ENCODE peak calls at places on chromosomes 16 and 17, in seven cellular contexts. One of them, this sample, is unnamed.

GRCh38 chr16:11079657-11080187 is 135.4 kb downstream of the CLEC16A start:
- DNase-seq in dorsolateral prefrontal cortex: no peak
- DNase-seq in left ventricle myocardium inferior: no peak
- DNase-seq in mucosa of descending colon: no peak
- DNase-seq in neural crest cell: no peak
- DNase-seq in IMR-90: peak
- DNase-seq in upper lobe of right lung: no peak
- DNase-seq in this sample: no peak

GRCh38 chr16:78939600-78939999 is 660.9 kb downstream of the MAF start:
- DNase-seq in mucosa of descending colon: no peak
- DNase-seq in left ventricle myocardium inferior: no peak
- DNase-seq in dorsolateral prefrontal cortex: no peak
- DNase-seq in upper lobe of right lung: no peak
- DNase-seq in IMR-90: no peak
- DNase-seq in neural crest cell: no peak
- DNase-seq in this sample: no peak

GRCh38 chr17:74513987-74514631 is 17.2 kb downstream of the CD300LB start:
- DNase-seq in upper lobe of right lung: no peak
- DNase-seq in dorsolateral prefrontal cortex: no peak
- DNase-seq in neural crest cell: peak
- DNase-seq in left ventricle myocardium inferior: no peak
- DNase-seq in mucosa of descending colon: no peak
- DNase-seq in IMR-90: peak
- DNase-seq in this sample: no peak

GRCh38 chr17:75010683-75011406 is 1.6 kb upstream of the MRPL58 start:
- DNase-seq in dorsolateral prefrontal cortex: peak
- DNase-seq in upper lobe of right lung: no peak
- DNase-seq in neural crest cell: no peak
- DNase-seq in mucosa of descending colon: peak
- DNase-seq in IMR-90: peak
- DNase-seq in left ventricle myocardium inferior: peak
- DNase-seq in this sample: no peak

GRCh38 chr17:74290340-74290739 is 16.3 kb downstream of the DNAI2 start:
- DNase-seq in IMR-90: no peak
- DNase-seq in mucosa of descending colon: no peak
- DNase-seq in dorsolateral prefrontal cortex: no peak
- DNase-seq in neural crest cell: no peak
- DNase-seq in left ventricle myocardium inferior: no peak
- DNase-seq in upper lobe of right lung: no peak
- DNase-seq in this sample: no peak

GRCh38 chr16:35492225-35492624 is 2032.8 kb downstream of the TP53TG3F start:
- DNase-seq in IMR-90: no peak
- DNase-seq in upper lobe of right lung: no peak
- DNase-seq in neural crest cell: no peak
- DNase-seq in dorsolateral prefrontal cortex: no peak
- DNase-seq in mucosa of descending colon: no peak
- DNase-seq in left ventricle myocardium inferior: no peak
- DNase-seq in this sample: no peak

GRCh38 chr17:45146616-45147101 is 1.6 kb upstream of the HEXIM1 start:
- DNase-seq in neural crest cell: no peak
- DNase-seq in IMR-90: peak
- DNase-seq in left ventricle myocardium inferior: no peak
- DNase-seq in upper lobe of right lung: no peak
- DNase-seq in dorsolateral prefrontal cortex: no peak
- DNase-seq in mucosa of descending colon: no peak
- DNase-seq in this sample: no peak

GRCh38 chr17:28760987-28761562 is 17.3 kb downstream of the TRAF4 start:
- DNase-seq in left ventricle myocardium inferior: peak
- DNase-seq in IMR-90: peak
- DNase-seq in upper lobe of right lung: peak
- DNase-seq in dorsolateral prefrontal cortex: peak
- DNase-seq in neural crest cell: no peak
- DNase-seq in mucosa of descending colon: peak
- DNase-seq in this sample: no peak

GRCh38 chr17:46044286-46044928 is 45.4 kb downstream of the STH start:
- DNase-seq in IMR-90: peak
- DNase-seq in neural crest cell: peak
- DNase-seq in dorsolateral prefrontal cortex: peak
- DNase-seq in mucosa of descending colon: peak
- DNase-seq in left ventricle myocardium inferior: no peak
- DNase-seq in upper lobe of right lung: no peak
- DNase-seq in this sample: peak

GRCh38 chr16:88064889-88065746 is 113.9 kb downstream of the BANP start:
- DNase-seq in IMR-90: no peak
- DNase-seq in left ventricle myocardium inferior: peak
- DNase-seq in mucosa of descending colon: no peak
- DNase-seq in neural crest cell: no peak
- DNase-seq in dorsolateral prefrontal cortex: no peak
- DNase-seq in upper lobe of right lung: no peak
- DNase-seq in this sample: no peak

GRCh38 chr17:50198026-50198669 is 3.3 kb downstream of the COL1A1 start:
- DNase-seq in neural crest cell: peak
- DNase-seq in upper lobe of right lung: no peak
- DNase-seq in left ventricle myocardium inferior: no peak
- DNase-seq in IMR-90: peak
- DNase-seq in mucosa of descending colon: peak
- DNase-seq in dorsolateral prefrontal cortex: no peak
- DNase-seq in this sample: peak

GRCh38 chr16:48204825-48205151 is 39.3 kb upstream of the LONP2 start:
- DNase-seq in neural crest cell: no peak
- DNase-seq in left ventricle myocardium inferior: no peak
- DNase-seq in upper lobe of right lung: no peak
- DNase-seq in mucosa of descending colon: no peak
- DNase-seq in dorsolateral prefrontal cortex: no peak
- DNase-seq in IMR-90: no peak
- DNase-seq in this sample: no peak

GRCh38 chr17:2776589-2777241 is 19.5 kb upstream of the RAP1GAP2 start:
- DNase-seq in dorsolateral prefrontal cortex: no peak
- DNase-seq in neural crest cell: peak
- DNase-seq in left ventricle myocardium inferior: no peak
- DNase-seq in IMR-90: no peak
- DNase-seq in upper lobe of right lung: no peak
- DNase-seq in mucosa of descending colon: peak
- DNase-seq in this sample: peak

GRCh38 chr16:31194898-31195297 is 7.7 kb downstream of the PYCARD start:
- DNase-seq in left ventricle myocardium inferior: no peak
- DNase-seq in neural crest cell: no peak
- DNase-seq in mucosa of descending colon: no peak
- DNase-seq in dorsolateral prefrontal cortex: no peak
- DNase-seq in upper lobe of right lung: no peak
- DNase-seq in IMR-90: no peak
- DNase-seq in this sample: no peak

GRCh38 chr17:5789443-5789842 is 205.1 kb upstream of the NLRP1 start:
- DNase-seq in neural crest cell: peak
- DNase-seq in upper lobe of right lung: no peak
- DNase-seq in dorsolateral prefrontal cortex: no peak
- DNase-seq in mucosa of descending colon: no peak
- DNase-seq in left ventricle myocardium inferior: no peak
- DNase-seq in IMR-90: no peak
- DNase-seq in this sample: peak

GRCh38 chr16:15515992-15516391 is 81.6 kb downstream of the BMERB1 start:
- DNase-seq in dorsolateral prefrontal cortex: no peak
- DNase-seq in mucosa of descending colon: no peak
- DNase-seq in neural crest cell: no peak
- DNase-seq in left ventricle myocardium inferior: no peak
- DNase-seq in upper lobe of right lung: no peak
- DNase-seq in IMR-90: no peak
- DNase-seq in this sample: no peak

GRCh38 chr17:46972346-46972745 is 6.7 kb downstream of the RPRML start:
- DNase-seq in upper lobe of right lung: no peak
- DNase-seq in IMR-90: no peak
- DNase-seq in neural crest cell: no peak
- DNase-seq in left ventricle myocardium inferior: peak
- DNase-seq in mucosa of descending colon: peak
- DNase-seq in dorsolateral prefrontal cortex: peak
- DNase-seq in this sample: no peak

GRCh38 chr16:3188925-3189825 is 1.2 kb downstream of the OR1F1 start:
- DNase-seq in dorsolateral prefrontal cortex: peak
- DNase-seq in neural crest cell: peak
- DNase-seq in IMR-90: peak
- DNase-seq in mucosa of descending colon: no peak
- DNase-seq in upper lobe of right lung: no peak
- DNase-seq in left ventricle myocardium inferior: no peak
- DNase-seq in this sample: peak

GRCh38 chr17:80426671-80427326 is 11.8 kb downstream of the ENDOV start:
- DNase-seq in IMR-90: peak
- DNase-seq in dorsolateral prefrontal cortex: peak
- DNase-seq in left ventricle myocardium inferior: peak
- DNase-seq in mucosa of descending colon: peak
- DNase-seq in neural crest cell: peak
- DNase-seq in upper lobe of right lung: peak
- DNase-seq in this sample: peak

GRCh38 chr16:50692644-50692998 is 785 bp upstream of the NOD2 start:
- DNase-seq in IMR-90: no peak
- DNase-seq in mucosa of descending colon: no peak
- DNase-seq in left ventricle myocardium inferior: no peak
- DNase-seq in neural crest cell: no peak
- DNase-seq in dorsolateral prefrontal cortex: no peak
- DNase-seq in upper lobe of right lung: no peak
- DNase-seq in this sample: no peak
- TF ChIP-seq CTCF in IMR-90: no peak
- TF ChIP-seq CTCF in mucosa of descending colon: no peak
- TF ChIP-seq CTCF in left ventricle myocardium inferior: no peak
- TF ChIP-seq CTCF in neural crest cell: no peak
- TF ChIP-seq CTCF in dorsolateral prefrontal cortex: no peak
- TF ChIP-seq CTCF in upper lobe of right lung: no peak
- TF ChIP-seq CTCF in this sample: no peak

DNA sequence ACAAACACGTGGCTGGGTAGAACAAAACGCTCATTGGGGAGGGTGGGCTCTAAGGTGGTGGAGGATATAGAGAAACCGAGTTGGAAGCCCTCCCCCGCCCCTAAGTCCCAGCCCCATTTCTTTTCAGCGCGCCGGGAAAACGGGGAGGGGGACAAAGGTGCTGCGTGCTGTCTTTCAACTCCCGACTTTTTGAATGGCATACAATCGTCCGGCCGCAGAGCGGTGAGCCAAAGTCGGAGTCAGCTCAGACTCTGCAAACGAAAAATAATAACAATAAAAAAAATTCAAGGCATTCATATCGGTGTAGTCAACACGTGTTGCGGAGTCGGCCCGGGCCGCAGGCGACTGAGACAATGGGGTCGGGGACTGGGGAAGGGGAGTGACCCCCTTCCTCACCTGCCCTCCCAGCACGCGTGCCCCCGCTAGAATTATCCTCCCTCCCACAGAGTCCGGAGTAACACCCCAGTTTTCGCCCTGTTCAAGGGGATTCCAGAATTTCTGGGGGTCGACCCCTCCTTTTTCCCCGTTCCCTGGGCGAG is 1.8 kb upstream of the IGF2BP1 start:
- DNase-seq in IMR-90: no peak
- DNase-seq in mucosa of descending colon: no peak
- DNase-seq in neural crest cell: peak
- DNase-seq in left ventricle myocardium inferior: no peak
- DNase-seq in dorsolateral prefrontal cortex: no peak
- DNase-seq in upper lobe of right lung: no peak
- DNase-seq in this sample: peak
- TF ChIP-seq CTCF in IMR-90: no peak
- TF ChIP-seq CTCF in mucosa of descending colon: no peak
- TF ChIP-seq CTCF in neural crest cell: no peak
- TF ChIP-seq CTCF in left ventricle myocardium inferior: no peak
- TF ChIP-seq CTCF in dorsolateral prefrontal cortex: no peak
- TF ChIP-seq CTCF in upper lobe of right lung: no peak
- TF ChIP-seq CTCF in this sample: no peak

GRCh38 chr16:23726710-23727109 is 13.7 kb upstream of the ERN2 start:
- DNase-seq in mucosa of descending colon: no peak
- DNase-seq in upper lobe of right lung: no peak
- DNase-seq in left ventricle myocardium inferior: no peak
- DNase-seq in dorsolateral prefrontal cortex: no peak
- DNase-seq in IMR-90: no peak
- DNase-seq in neural crest cell: no peak
- DNase-seq in this sample: no peak

GRCh38 chr16:23729503-23730424 is 16.7 kb upstream of the ERN2 start:
- DNase-seq in IMR-90: peak
- DNase-seq in upper lobe of right lung: no peak
- DNase-seq in mucosa of descending colon: peak
- DNase-seq in left ventricle myocardium inferior: no peak
- DNase-seq in neural crest cell: no peak
- DNase-seq in dorsolateral prefrontal cortex: no peak
- DNase-seq in this sample: no peak

GRCh38 chr16:23724438-23725131 is 11.6 kb upstream of the ERN2 start:
- DNase-seq in left ventricle myocardium inferior: no peak
- DNase-seq in IMR-90: peak
- DNase-seq in upper lobe of right lung: no peak
- DNase-seq in mucosa of descending colon: no peak
- DNase-seq in neural crest cell: no peak
- DNase-seq in dorsolateral prefrontal cortex: no peak
- DNase-seq in this sample: no peak

DNA sequence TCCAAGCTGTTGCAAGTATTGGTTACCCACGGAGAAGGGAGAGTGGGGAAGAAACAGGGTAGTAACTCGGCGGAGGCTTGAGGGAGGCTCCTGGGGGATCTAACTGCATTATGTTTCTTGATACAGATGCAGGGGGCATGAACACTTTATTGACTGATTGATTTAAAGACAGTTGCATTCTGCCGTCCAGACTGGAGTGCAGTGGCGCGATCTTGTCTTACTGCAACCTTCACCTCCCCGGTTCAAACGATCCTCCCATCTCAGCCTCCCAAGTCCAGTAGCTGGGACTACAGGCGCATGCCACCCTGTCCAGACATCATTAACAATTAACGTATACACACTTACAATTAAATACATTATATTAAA is 15.1 kb upstream of the ERN2 start:
- DNase-seq in upper lobe of right lung: no peak
- DNase-seq in dorsolateral prefrontal cortex: no peak
- DNase-seq in mucosa of descending colon: no peak
- DNase-seq in left ventricle myocardium inferior: no peak
- DNase-seq in neural crest cell: no peak
- DNase-seq in IMR-90: no peak
- DNase-seq in this sample: no peak
- TF ChIP-seq CTCF in upper lobe of right lung: no peak
- TF ChIP-seq CTCF in dorsolateral prefrontal cortex: no peak
- TF ChIP-seq CTCF in mucosa of descending colon: no peak
- TF ChIP-seq CTCF in left ventricle myocardium inferior: no peak
- TF ChIP-seq CTCF in neural crest cell: no peak
- TF ChIP-seq CTCF in IMR-90: no peak
- TF ChIP-seq CTCF in this sample: no peak

GRCh38 chr17:8679136-8679535 is 48.6 kb upstream of the MYH10 start:
- DNase-seq in neural crest cell: no peak
- DNase-seq in mucosa of descending colon: no peak
- DNase-seq in left ventricle myocardium inferior: no peak
- DNase-seq in IMR-90: no peak
- DNase-seq in dorsolateral prefrontal cortex: no peak
- DNase-seq in upper lobe of right lung: no peak
- DNase-seq in this sample: no peak
- TF ChIP-seq CTCF in neural crest cell: no peak
- TF ChIP-seq CTCF in mucosa of descending colon: no peak
- TF ChIP-seq CTCF in left ventricle myocardium inferior: no peak
- TF ChIP-seq CTCF in IMR-90: no peak
- TF ChIP-seq CTCF in dorsolateral prefrontal cortex: no peak
- TF ChIP-seq CTCF in upper lobe of right lung: no peak
- TF ChIP-seq CTCF in this sample: no peak